ENCODE peak calls at places on chromosomes 7 and 10, in eight cellular contexts. P is PC-9, V is HCT116, C is hepatocyte, A is esophagus muscularis mucosa, R is neural progenitor cell, X is adrenal gland, F is tibial nerve. E is an unnamed sample.

GRCh38 chr10:73922007-73922863 is 11.3 kb downstream of the PLAU start:
- DNase-seq in P (no peak), V (no peak), C (no peak), A (no peak), R (no peak), X (no peak), F (no peak), E (no peak)

GRCh38 chr7:28151965-28152364 is 28.6 kb downstream of the JAZF1 start:
- DNase-seq in P (no peak), V (no peak), C (no peak), A (no peak), R (no peak), X (no peak), F (no peak), E (no peak)

GRCh38 chr7:142714375-142714774 is 34.9 kb upstream of the PRSS1 start:
- DNase-seq in P (no peak), V (no peak), C (no peak), A (no peak), R (no peak), X (no peak), F (no peak), E (no peak)

GRCh38 chr10:27626821-27627359 is 118.7 kb downstream of the MKX start:
- DNase-seq in P (no peak), V (no peak), C (no peak), A (no peak), R (no peak), X (no peak), F (no peak), E (no peak)

GRCh38 chr7:28433604-28434254 is 21.4 kb downstream of the CREB5 start:
- DNase-seq in P (no peak), V (no peak), C (peak), A (no peak), R (no peak), X (peak), F (peak), E (no peak)

GRCh38 chr7:127943541-127944521 is 87.4 kb downstream of the LRRC4 start:
- DNase-seq in P (no peak), V (no peak), C (peak), A (no peak), R (peak), X (no peak), F (peak), E (no peak)

GRCh38 chr10:119029613-119030420 is at the start of gene NANOS1:
- DNase-seq in P (no peak), V (no peak), C (peak), A (peak), R (peak), X (no peak), F (no peak), E (no peak)

GRCh38 chr10:89398003-89398749 is 5.8 kb downstream of the IFIT1 start:
- DNase-seq in P (no peak), V (no peak), C (no peak), A (peak), R (no peak), X (no peak), F (no peak), E (no peak)

GRCh38 chr7:11343818-11344413 is 370.2 kb downstream of the PHF14 start:
- DNase-seq in P (peak), V (peak), C (peak), A (no peak), R (peak), X (no peak), F (peak), E (no peak)

GRCh38 chr10:104076743-104077160 is 8.9 kb downstream of the COL17A1 start:
- DNase-seq in P (peak), V (no peak), C (peak), A (no peak), R (peak), X (peak), F (peak), E (no peak)

GRCh38 chr10:43361532-43362190 is 9.8 kb upstream of the FXYD4 start:
- DNase-seq in P (no peak), V (no peak), C (no peak), A (no peak), R (no peak), X (no peak), F (no peak), E (no peak)

GRCh38 chr7:42359946-42360345 is 122.9 kb upstream of the GLI3 start:
- DNase-seq in P (no peak), V (no peak), C (no peak), A (no peak), R (no peak), X (no peak), F (no peak), E (no peak)

GRCh38 chr7:116633131-116633988 is 38.6 kb upstream of the MET start:
- DNase-seq in P (no peak), V (no peak), C (no peak), A (no peak), R (no peak), X (no peak), F (peak), E (no peak)

GRCh38 chr7:108094933-108095710 is 35.0 kb downstream of the LAMB4 start:
- DNase-seq in P (peak), V (no peak), C (peak), A (no peak), R (no peak), X (peak), F (peak), E (no peak)

GRCh38 chr10:58637372-58637771 is 124.7 kb downstream of the BICC1 start:
- DNase-seq in P (no peak), V (no peak), C (peak), A (no peak), R (no peak), X (no peak), F (no peak), E (no peak)

DNA sequence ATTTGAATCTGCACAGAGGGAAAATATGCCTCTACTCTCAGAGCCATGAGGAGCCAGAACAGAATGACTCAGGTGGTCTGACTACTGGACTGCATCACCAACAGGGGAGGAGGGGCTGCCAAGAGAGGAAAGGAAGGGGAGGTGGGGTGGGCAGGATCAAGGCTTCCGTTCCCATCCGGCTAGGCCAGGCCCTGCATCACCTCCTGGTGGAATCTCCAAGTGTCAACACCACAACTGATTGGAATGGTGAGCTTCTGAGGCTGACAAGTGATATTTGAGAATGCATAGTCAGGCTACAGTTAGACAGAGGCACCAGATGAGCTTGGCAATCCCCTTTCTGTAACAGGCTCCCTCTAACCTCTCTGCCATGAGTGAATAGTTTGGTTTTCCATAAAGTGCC is 10.4 kb upstream of the GPR26 start:
- DNase-seq in P (no peak), V (no peak), C (no peak), A (no peak), R (peak), X (no peak), F (no peak), E (no peak)
- H3K27ac ChIP-seq in P (no peak), V (no peak), C (no peak), A (no peak), R (no peak), X (no peak), F (no peak), E (no peak)

DNA sequence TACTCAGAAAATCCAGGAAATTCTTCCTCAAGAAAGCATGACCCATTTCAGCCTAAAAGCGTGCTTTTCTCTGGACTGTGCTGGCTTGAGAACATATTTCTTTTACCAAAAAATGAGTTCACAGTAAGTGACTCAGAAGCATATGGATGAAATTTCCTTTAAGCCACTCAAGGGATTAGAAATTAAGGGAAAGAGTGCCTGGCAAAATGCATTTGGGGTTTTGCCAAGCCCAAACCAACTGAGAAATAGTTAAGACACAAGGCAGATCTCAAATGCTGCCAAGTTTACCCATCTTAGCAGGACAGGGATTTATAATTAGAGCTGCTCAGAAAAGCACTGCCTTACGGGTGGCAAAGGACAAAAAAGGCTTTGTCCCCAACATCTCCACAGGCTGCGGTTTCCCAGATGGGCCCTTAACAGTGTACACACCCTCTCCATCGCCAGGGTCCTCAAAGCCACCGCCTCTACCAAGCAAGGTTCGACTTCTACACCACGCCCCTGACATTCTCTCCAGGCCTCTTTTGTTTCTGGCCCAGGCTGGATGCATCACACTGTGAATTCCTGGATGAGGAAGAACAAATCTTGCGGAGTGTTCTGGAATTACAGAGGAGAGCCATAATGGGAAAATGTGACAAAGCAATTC is 30.1 kb upstream of the CDHR3 start:
- DNase-seq in P (no peak), V (no peak), C (no peak), A (no peak), R (peak), X (no peak), F (peak), E (no peak)
- TF ChIP-seq CTCF in P (no peak), V (no peak), C (no peak), A (no peak), R (no peak), X (no peak), F (no peak), E (no peak)

GRCh38 chr10:93755443-93756127 is 2.2 kb upstream of the LGI1 start:
- DNase-seq in P (no peak), V (no peak), C (no peak), A (no peak), R (no peak), X (no peak), F (no peak), E (no peak)

GRCh38 chr10:93758510-93758885 is 762 bp downstream of the LGI1 start:
- DNase-seq in P (no peak), V (no peak), C (no peak), A (no peak), R (no peak), X (no peak), F (no peak), E (no peak)

GRCh38 chr10:93757766-93758509 is at the start of gene LGI1:
- DNase-seq in P (no peak), V (no peak), C (peak), A (no peak), R (peak), X (no peak), F (no peak), E (no peak)

GRCh38 chr10:93756128-93756517 is 1.6 kb upstream of the LGI1 start:
- DNase-seq in P (no peak), V (no peak), C (no peak), A (no peak), R (no peak), X (no peak), F (no peak), E (no peak)

GRCh38 chr10:93757136-93757535 is 600 bp upstream of the LGI1 start:
- DNase-seq in P (no peak), V (no peak), C (peak), A (no peak), R (peak), X (no peak), F (no peak), E (no peak)
- H3K4me3 ChIP-seq in P (no peak), V (no peak), C (no peak), A (peak), R (no peak), X (no peak), F (peak), E (peak)

DNA sequence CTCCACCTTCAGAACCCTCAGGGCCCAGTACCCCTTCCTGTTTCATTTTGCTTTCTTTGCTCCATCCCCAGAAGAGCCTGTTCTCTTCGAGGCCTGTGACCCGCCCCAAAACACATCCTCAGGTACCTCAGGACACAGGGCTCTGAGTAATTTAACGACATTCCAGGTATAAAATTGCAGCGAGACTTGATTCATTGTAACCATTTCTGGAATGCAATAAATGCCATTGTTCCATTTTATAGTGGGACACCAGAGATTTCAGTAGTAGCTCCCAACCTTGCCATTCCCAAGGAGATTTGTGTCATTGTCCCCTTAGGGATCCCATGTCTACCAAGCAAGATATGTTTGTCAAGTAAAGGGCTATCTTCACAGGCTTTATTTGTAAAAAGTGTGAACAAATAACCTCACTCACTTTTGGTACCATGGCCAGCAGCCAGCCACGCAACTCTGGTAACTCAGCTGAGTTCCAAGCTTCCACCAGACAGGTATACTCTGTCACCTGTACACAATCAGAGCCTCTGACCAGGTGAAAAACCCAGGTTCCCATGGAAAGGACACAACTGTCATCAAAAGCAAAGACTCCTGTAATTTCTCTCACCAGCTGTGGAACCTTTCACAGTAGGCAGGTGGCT is 441.3 kb downstream of the PLXNA4 start:
- DNase-seq in P (peak), V (no peak), C (no peak), A (no peak), R (no peak), X (no peak), F (no peak), E (no peak)
- H3K27ac ChIP-seq in P (no peak), V (no peak), C (no peak), A (no peak), R (no peak), X (no peak), F (no peak), E (no peak)

DNA sequence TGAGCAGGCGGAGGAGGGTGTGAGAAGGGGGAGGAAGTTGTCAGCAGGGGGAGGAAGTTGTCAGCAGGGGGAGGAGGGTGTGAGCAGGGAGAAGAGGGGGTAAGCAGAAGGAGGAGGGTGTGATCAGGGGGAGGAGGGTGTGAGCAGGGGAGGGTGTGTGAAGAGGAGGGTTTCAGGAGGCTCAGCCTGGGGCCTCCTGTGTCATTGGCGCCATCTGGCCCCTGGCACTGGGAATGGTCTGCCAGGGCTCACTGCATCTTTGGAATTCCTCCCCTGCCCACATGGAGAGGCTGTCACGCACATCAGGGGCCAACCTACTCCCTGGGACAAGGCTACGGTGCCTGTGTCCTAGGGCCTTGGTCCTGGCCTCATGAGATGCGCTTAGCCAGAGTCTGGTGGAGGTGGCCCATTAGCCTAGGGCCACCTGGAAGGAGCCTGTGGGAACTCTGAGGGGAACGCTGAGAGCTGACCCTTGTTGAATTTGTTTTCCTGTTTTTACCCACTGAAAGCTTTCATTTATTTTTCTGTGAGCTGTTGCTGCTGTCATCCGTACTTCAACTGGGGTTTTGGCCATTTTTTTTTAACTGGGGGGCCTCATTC is 18.0 kb downstream of the CAMK2B start:
- DNase-seq in P (peak), V (peak), C (no peak), A (peak), R (peak), X (no peak), F (no peak), E (no peak)
- TF ChIP-seq CTCF in P (peak), V (peak), C (no peak), A (no peak), R (peak), X (no peak), F (no peak), E (no peak)

DNA sequence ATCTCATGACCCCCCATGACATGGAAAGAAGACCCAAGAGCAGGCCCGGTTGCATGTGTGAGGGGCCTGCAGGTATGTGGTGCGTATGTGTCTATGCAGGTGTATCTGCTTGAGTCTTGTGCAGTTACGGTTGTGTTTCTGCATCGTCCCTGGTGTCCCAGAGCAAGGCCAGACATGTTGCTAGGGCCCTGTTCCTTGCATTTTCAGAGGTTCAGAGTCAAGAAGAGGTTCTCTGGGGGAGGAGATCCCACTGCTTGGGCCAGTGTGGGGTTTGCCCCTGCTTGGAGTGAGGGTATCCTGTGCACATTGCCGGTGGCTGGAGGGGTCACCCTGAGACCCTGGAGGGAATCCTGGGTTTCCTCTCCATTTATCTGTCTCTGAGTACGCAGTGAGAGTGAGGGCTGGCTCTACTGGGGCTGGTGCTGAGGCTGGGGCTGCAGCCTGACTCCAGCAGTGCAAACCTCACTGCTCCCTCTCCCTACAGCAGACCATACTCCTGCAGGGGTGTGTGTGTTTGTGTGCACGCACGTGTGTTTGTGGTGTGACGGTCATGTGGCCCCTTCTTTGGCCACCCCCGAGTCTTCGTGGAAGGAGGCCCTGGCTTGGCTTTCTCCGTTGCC is 4.1 kb downstream of the TRIM8 start:
- DNase-seq in P (no peak), V (no peak), C (no peak), A (no peak), R (no peak), X (no peak), F (no peak), E (no peak)
- H3K4me3 ChIP-seq in P (no peak), V (no peak), C (no peak), A (peak), R (no peak), X (no peak), F (peak), E (no peak)

GRCh38 chr10:78972160-78972946 is 96.4 kb upstream of the ZMIZ1 start:
- DNase-seq in P (peak), V (peak), C (peak), A (no peak), R (peak), X (peak), F (peak), E (no peak)
- H3K27ac ChIP-seq in P (peak), V (peak), C (peak), A (peak), R (no peak), X (peak), F (peak), E (peak)

DNA sequence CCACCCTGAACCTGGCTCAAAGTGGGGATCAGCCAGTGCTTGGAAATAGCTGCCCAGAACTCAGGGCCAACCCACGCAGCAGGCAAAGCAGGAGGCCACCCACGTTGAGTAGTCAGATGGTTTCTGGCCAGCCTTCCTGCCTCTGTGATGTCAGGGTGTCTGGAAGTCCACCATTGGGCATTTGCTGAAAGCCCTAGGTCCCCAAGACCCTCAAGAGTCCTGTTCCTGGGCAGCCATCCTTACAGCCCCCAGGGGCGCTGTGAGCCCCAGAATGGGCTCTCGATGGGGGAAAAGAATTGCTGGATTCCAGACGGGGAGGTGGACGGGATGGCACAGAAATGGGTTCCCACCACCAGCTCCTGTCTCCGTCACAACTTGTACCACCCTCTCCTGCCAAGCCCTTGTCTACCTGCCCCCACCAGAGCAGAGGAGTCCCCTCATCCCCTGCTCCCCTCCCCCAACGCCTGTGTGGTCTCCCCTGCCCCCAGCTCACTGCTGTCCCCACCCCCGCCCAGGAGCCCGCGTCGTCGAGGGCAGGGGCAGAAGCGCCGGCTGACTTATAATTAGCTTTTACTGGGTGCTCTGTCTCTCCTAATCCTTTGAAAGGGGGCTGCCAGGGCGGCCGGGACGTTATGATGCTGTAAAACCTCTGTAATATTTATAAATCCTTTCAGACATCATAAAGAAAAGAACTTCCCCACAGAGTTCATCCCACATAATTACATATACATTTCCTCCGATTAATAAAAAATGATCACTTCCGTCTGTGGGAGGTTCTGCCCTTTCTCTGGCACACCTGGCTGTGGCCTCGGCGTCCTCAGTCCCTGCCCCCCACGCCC is 3.8 kb downstream of the MYL10 start:
- DNase-seq in P (no peak), V (no peak), C (no peak), A (no peak), R (peak), X (no peak), F (peak), E (no peak)
- TF ChIP-seq CTCF in P (no peak), V (no peak), C (peak), A (no peak), R (peak), X (no peak), F (no peak), E (no peak)

E was measured in esophagus squamous epithelium.